ENCODE peak calls at places on chromosomes 4 and X, in seven cellular contexts. One of them, this sample, is unnamed.

GRCh38 chr4:45566896-45567603 is 556.8 kb downstream of the GABRG1 start:
- DNase-seq in transverse colon: no peak
- DNase-seq in cardiac muscle cell: no peak
- DNase-seq in upper lobe of left lung: peak
- DNase-seq in astrocyte of the spinal cord: no peak
- DNase-seq in HCT116: no peak
- DNase-seq in WERI-Rb-1: no peak
- DNase-seq in this sample: no peak

GRCh38 chr4:102553982-102554381 is 52.8 kb downstream of the NFKB1 start:
- DNase-seq in astrocyte of the spinal cord: no peak
- DNase-seq in HCT116: no peak
- DNase-seq in cardiac muscle cell: no peak
- DNase-seq in upper lobe of left lung: no peak
- DNase-seq in WERI-Rb-1: no peak
- DNase-seq in transverse colon: no peak
- DNase-seq in this sample: peak

GRCh38 chrX:154505726-154506125 is 10.3 kb downstream of the FAM3A start:
- DNase-seq in transverse colon: no peak
- DNase-seq in cardiac muscle cell: no peak
- DNase-seq in upper lobe of left lung: no peak
- DNase-seq in astrocyte of the spinal cord: peak
- DNase-seq in HCT116: no peak
- DNase-seq in WERI-Rb-1: no peak
- DNase-seq in this sample: peak

GRCh38 chrX:56763556-56764152 is 34.6 kb downstream of the NBDY start:
- DNase-seq in WERI-Rb-1: peak
- DNase-seq in transverse colon: peak
- DNase-seq in astrocyte of the spinal cord: peak
- DNase-seq in HCT116: no peak
- DNase-seq in cardiac muscle cell: no peak
- DNase-seq in upper lobe of left lung: no peak
- DNase-seq in this sample: peak

GRCh38 chr4:159272341-159273125 is 169.7 kb downstream of the RAPGEF2 start:
- DNase-seq in WERI-Rb-1: no peak
- DNase-seq in cardiac muscle cell: no peak
- DNase-seq in transverse colon: no peak
- DNase-seq in HCT116: no peak
- DNase-seq in astrocyte of the spinal cord: no peak
- DNase-seq in upper lobe of left lung: no peak
- DNase-seq in this sample: no peak

GRCh38 chr4:25347971-25348370 is 29.1 kb upstream of the ANAPC4 start:
- DNase-seq in cardiac muscle cell: no peak
- DNase-seq in HCT116: no peak
- DNase-seq in WERI-Rb-1: no peak
- DNase-seq in upper lobe of left lung: no peak
- DNase-seq in transverse colon: no peak
- DNase-seq in astrocyte of the spinal cord: no peak
- DNase-seq in this sample: no peak

GRCh38 chr4:85222561-85222960 is 252.4 kb upstream of the ARHGAP24 start:
- DNase-seq in upper lobe of left lung: no peak
- DNase-seq in HCT116: no peak
- DNase-seq in cardiac muscle cell: no peak
- DNase-seq in transverse colon: no peak
- DNase-seq in WERI-Rb-1: no peak
- DNase-seq in astrocyte of the spinal cord: no peak
- DNase-seq in this sample: peak

GRCh38 chrX:12497832-12498591 is 293.2 kb upstream of the PRPS2 start:
- DNase-seq in HCT116: no peak
- DNase-seq in upper lobe of left lung: no peak
- DNase-seq in WERI-Rb-1: peak
- DNase-seq in transverse colon: no peak
- DNase-seq in cardiac muscle cell: peak
- DNase-seq in astrocyte of the spinal cord: no peak
- DNase-seq in this sample: no peak

GRCh38 chr4:19739101-19739651 is 512.5 kb upstream of the SLIT2 start:
- DNase-seq in cardiac muscle cell: no peak
- DNase-seq in transverse colon: no peak
- DNase-seq in WERI-Rb-1: no peak
- DNase-seq in upper lobe of left lung: no peak
- DNase-seq in HCT116: peak
- DNase-seq in astrocyte of the spinal cord: peak
- DNase-seq in this sample: peak

GRCh38 chrX:11351375-11352295 is 58.4 kb downstream of the AMELX start:
- DNase-seq in astrocyte of the spinal cord: peak
- DNase-seq in WERI-Rb-1: no peak
- DNase-seq in HCT116: no peak
- DNase-seq in transverse colon: peak
- DNase-seq in cardiac muscle cell: peak
- DNase-seq in upper lobe of left lung: no peak
- DNase-seq in this sample: peak

GRCh38 chrX:20267599-20267923 is 852 bp upstream of the RPS6KA3 start:
- DNase-seq in transverse colon: no peak
- DNase-seq in cardiac muscle cell: no peak
- DNase-seq in astrocyte of the spinal cord: no peak
- DNase-seq in upper lobe of left lung: peak
- DNase-seq in WERI-Rb-1: no peak
- DNase-seq in HCT116: no peak
- DNase-seq in this sample: no peak

GRCh38 chr4:836781-837301 is 10.9 kb upstream of the CPLX1 start:
- DNase-seq in transverse colon: no peak
- DNase-seq in HCT116: no peak
- DNase-seq in astrocyte of the spinal cord: no peak
- DNase-seq in cardiac muscle cell: no peak
- DNase-seq in upper lobe of left lung: peak
- DNase-seq in WERI-Rb-1: no peak
- DNase-seq in this sample: no peak

GRCh38 chrX:433771-434170 is 47.1 kb upstream of the PPP2R3B start:
- DNase-seq in WERI-Rb-1: no peak
- DNase-seq in astrocyte of the spinal cord: no peak
- DNase-seq in transverse colon: no peak
- DNase-seq in upper lobe of left lung: no peak
- DNase-seq in cardiac muscle cell: no peak
- DNase-seq in HCT116: no peak
- DNase-seq in this sample: no peak

GRCh38 chrX:136810493-136810892 is 29.8 kb upstream of the ARHGEF6 start:
- DNase-seq in transverse colon: no peak
- DNase-seq in WERI-Rb-1: no peak
- DNase-seq in HCT116: no peak
- DNase-seq in upper lobe of left lung: no peak
- DNase-seq in cardiac muscle cell: no peak
- DNase-seq in astrocyte of the spinal cord: no peak
- DNase-seq in this sample: no peak

GRCh38 chr4:143083811-143084472 is 100.8 kb upstream of the USP38 start:
- DNase-seq in WERI-Rb-1: no peak
- DNase-seq in HCT116: no peak
- DNase-seq in transverse colon: no peak
- DNase-seq in astrocyte of the spinal cord: no peak
- DNase-seq in cardiac muscle cell: no peak
- DNase-seq in upper lobe of left lung: no peak
- DNase-seq in this sample: no peak

GRCh38 chr4:90078440-90078839 is 48.8 kb upstream of the CCSER1 start:
- DNase-seq in WERI-Rb-1: no peak
- DNase-seq in upper lobe of left lung: no peak
- DNase-seq in HCT116: no peak
- DNase-seq in cardiac muscle cell: no peak
- DNase-seq in astrocyte of the spinal cord: no peak
- DNase-seq in transverse colon: no peak
- DNase-seq in this sample: peak

GRCh38 chr4:90080116-90080515 is 47.1 kb upstream of the CCSER1 start:
- DNase-seq in transverse colon: no peak
- DNase-seq in WERI-Rb-1: no peak
- DNase-seq in astrocyte of the spinal cord: no peak
- DNase-seq in upper lobe of left lung: no peak
- DNase-seq in HCT116: no peak
- DNase-seq in cardiac muscle cell: no peak
- DNase-seq in this sample: no peak

GRCh38 chr4:90084277-90084966 is 42.8 kb upstream of the CCSER1 start:
- DNase-seq in HCT116: no peak
- DNase-seq in cardiac muscle cell: no peak
- DNase-seq in WERI-Rb-1: no peak
- DNase-seq in astrocyte of the spinal cord: no peak
- DNase-seq in upper lobe of left lung: no peak
- DNase-seq in transverse colon: no peak
- DNase-seq in this sample: no peak

GRCh38 chr4:90084967-90085295 is 42.3 kb upstream of the CCSER1 start:
- DNase-seq in cardiac muscle cell: no peak
- DNase-seq in upper lobe of left lung: no peak
- DNase-seq in transverse colon: no peak
- DNase-seq in HCT116: no peak
- DNase-seq in WERI-Rb-1: no peak
- DNase-seq in astrocyte of the spinal cord: no peak
- DNase-seq in this sample: no peak

DNA sequence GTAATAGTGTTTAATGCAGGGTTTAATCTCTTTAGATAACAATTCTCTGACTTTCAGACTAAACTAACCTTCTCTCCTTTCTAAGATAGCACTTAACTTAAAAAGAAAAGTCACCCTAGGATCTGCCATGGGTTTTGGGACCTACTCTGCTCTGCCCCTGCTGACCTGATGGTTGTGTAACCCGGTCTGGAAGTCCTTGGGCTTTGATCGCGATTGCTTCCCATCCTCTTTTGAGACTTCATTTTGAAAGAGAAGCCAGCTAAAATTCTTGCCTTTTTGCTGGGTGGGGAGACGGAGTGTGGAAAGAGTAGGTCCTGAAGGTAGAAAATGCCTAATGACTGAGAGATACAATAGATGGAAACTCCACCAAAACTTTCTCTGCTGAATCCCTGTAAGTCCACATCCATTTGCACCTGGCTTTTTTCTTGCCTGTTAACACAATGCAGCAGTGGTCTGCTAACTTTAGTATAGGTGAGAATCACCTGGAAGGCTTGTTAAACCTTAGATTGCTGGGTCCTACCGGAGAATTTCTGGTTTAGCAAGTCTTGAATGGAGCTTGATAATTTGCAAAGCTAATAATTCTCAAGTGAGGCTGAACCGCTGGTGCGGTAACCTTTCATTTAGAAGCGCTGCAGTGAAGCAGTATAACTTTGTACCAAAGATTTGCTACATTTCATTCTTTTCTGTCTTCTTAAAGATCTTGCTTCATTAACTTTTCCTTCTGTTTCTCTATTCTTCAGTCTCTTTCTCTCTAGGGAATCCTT is 45.6 kb upstream of the CCSER1 start:
- DNase-seq in HCT116: no peak
- DNase-seq in astrocyte of the spinal cord: no peak
- DNase-seq in transverse colon: no peak
- DNase-seq in cardiac muscle cell: no peak
- DNase-seq in upper lobe of left lung: no peak
- DNase-seq in WERI-Rb-1: no peak
- DNase-seq in this sample: no peak
- TF ChIP-seq CTCF in HCT116: no peak
- TF ChIP-seq CTCF in astrocyte of the spinal cord: no peak
- TF ChIP-seq CTCF in transverse colon: no peak
- TF ChIP-seq CTCF in cardiac muscle cell: no peak
- TF ChIP-seq CTCF in upper lobe of left lung: no peak
- TF ChIP-seq CTCF in WERI-Rb-1: no peak
- TF ChIP-seq CTCF in this sample: no peak

DNA sequence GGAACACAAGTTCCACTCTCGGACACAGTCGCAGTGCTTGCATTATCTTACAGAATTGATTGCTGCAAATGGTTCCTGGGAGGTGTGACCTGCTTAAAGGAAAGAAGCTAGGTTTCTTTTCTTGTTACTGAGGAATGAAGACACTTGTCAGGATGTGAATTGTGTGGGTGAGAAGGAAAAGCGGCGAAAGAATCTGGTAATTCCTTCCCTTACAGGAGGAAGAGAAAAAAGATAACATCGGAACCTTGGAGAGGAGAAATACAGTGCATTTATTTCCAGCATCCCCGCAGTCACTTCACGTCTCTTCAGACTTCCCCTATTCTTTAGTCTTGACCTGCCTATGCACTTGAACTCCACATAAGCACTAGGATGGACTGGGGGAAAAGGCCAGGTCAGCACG is 389 bp upstream of the CCSER1 start:
- DNase-seq in transverse colon: no peak
- DNase-seq in cardiac muscle cell: no peak
- DNase-seq in WERI-Rb-1: no peak
- DNase-seq in HCT116: no peak
- DNase-seq in upper lobe of left lung: no peak
- DNase-seq in astrocyte of the spinal cord: peak
- DNase-seq in this sample: no peak
- H3K4me3 ChIP-seq in transverse colon: peak
- H3K4me3 ChIP-seq in cardiac muscle cell: peak
- H3K4me3 ChIP-seq in WERI-Rb-1: peak
- H3K4me3 ChIP-seq in HCT116: peak
- H3K4me3 ChIP-seq in upper lobe of left lung: peak
- H3K4me3 ChIP-seq in astrocyte of the spinal cord: peak
- H3K4me3 ChIP-seq in this sample: no peak

GRCh38 chr4:113147498-113148231 is 98.2 kb downstream of the ANK2 start:
- DNase-seq in cardiac muscle cell: no peak
- DNase-seq in WERI-Rb-1: no peak
- DNase-seq in HCT116: no peak
- DNase-seq in transverse colon: no peak
- DNase-seq in astrocyte of the spinal cord: no peak
- DNase-seq in upper lobe of left lung: no peak
- DNase-seq in this sample: no peak

GRCh38 chr4:113145147-113145518 is 95.7 kb downstream of the ANK2 start:
- DNase-seq in HCT116: no peak
- DNase-seq in transverse colon: no peak
- DNase-seq in upper lobe of left lung: no peak
- DNase-seq in cardiac muscle cell: no peak
- DNase-seq in WERI-Rb-1: no peak
- DNase-seq in astrocyte of the spinal cord: no peak
- DNase-seq in this sample: no peak

GRCh38 chr4:113148925-113149324 is 99.5 kb downstream of the ANK2 start:
- DNase-seq in HCT116: no peak
- DNase-seq in cardiac muscle cell: no peak
- DNase-seq in WERI-Rb-1: no peak
- DNase-seq in upper lobe of left lung: no peak
- DNase-seq in astrocyte of the spinal cord: no peak
- DNase-seq in transverse colon: no peak
- DNase-seq in this sample: no peak

GRCh38 chr4:113145519-113146291 is 96.3 kb downstream of the ANK2 start:
- DNase-seq in HCT116: no peak
- DNase-seq in upper lobe of left lung: no peak
- DNase-seq in transverse colon: no peak
- DNase-seq in astrocyte of the spinal cord: no peak
- DNase-seq in cardiac muscle cell: peak
- DNase-seq in WERI-Rb-1: peak
- DNase-seq in this sample: no peak

GRCh38 chr4:113146876-113147358 is 97.5 kb downstream of the ANK2 start:
- DNase-seq in upper lobe of left lung: no peak
- DNase-seq in astrocyte of the spinal cord: peak
- DNase-seq in WERI-Rb-1: no peak
- DNase-seq in transverse colon: no peak
- DNase-seq in cardiac muscle cell: no peak
- DNase-seq in HCT116: no peak
- DNase-seq in this sample: no peak
- TF ChIP-seq CTCF in upper lobe of left lung: no peak
- TF ChIP-seq CTCF in astrocyte of the spinal cord: no peak
- TF ChIP-seq CTCF in WERI-Rb-1: no peak
- TF ChIP-seq CTCF in transverse colon: no peak
- TF ChIP-seq CTCF in cardiac muscle cell: no peak
- TF ChIP-seq CTCF in HCT116: no peak
- TF ChIP-seq CTCF in this sample: no peak

DNA sequence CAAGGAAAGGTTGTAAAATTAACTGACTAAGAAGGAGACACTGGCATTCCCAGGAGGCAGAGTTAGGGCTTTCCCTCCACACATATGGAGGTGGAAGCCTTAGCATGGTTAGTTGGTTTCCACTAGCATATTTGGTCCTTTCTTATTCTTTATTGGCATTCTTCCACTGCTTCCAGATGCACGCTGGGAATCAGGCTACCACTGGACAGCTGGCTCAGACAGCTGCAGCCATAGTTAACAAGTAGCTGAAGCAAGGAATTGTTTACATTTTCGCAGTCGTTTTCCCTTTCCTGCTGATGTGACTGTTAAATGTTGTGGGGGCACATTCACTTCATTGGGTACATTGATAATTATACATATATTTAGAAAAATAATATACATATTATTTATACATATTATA is 169.2 kb downstream of the GRIA2 start:
- DNase-seq in upper lobe of left lung: no peak
- DNase-seq in astrocyte of the spinal cord: peak
- DNase-seq in cardiac muscle cell: no peak
- DNase-seq in transverse colon: no peak
- DNase-seq in WERI-Rb-1: no peak
- DNase-seq in HCT116: no peak
- DNase-seq in this sample: no peak
- H3K4me3 ChIP-seq in upper lobe of left lung: no peak
- H3K4me3 ChIP-seq in astrocyte of the spinal cord: no peak
- H3K4me3 ChIP-seq in cardiac muscle cell: no peak
- H3K4me3 ChIP-seq in transverse colon: no peak
- H3K4me3 ChIP-seq in WERI-Rb-1: no peak
- H3K4me3 ChIP-seq in HCT116: no peak
- H3K4me3 ChIP-seq in this sample: no peak

This sample was measured in mammary epithelial cell.